ENCODE peak calls at places on chromosome 14, in seven cellular contexts. One of them, this sample, is unnamed.

GRCh38 chr14:34222867-34223266 is 239.2 kb downstream of the SPTSSA start:
- DNase-seq in KG1: no peak
- DNase-seq in activated T-helper 1 cell treated with Interleukin-2 at 50 U/mL for 16 hours: no peak
- DNase-seq in endodermal cell: no peak
- DNase-seq in stomach: no peak
- DNase-seq in activated naive CD4-positive, alpha-beta T cell: no peak
- DNase-seq in stimulated activated CD4-positive, alpha-beta T cell treated with anti-CD3 and anti-CD28 coated beads, TNF-alpha, amount 100 ng/mL, for 24 hours: no peak
- DNase-seq in this sample: no peak

GRCh38 chr14:71472281-71472960 is 459.8 kb upstream of the RGS6 start:
- DNase-seq in KG1: no peak
- DNase-seq in activated T-helper 1 cell treated with Interleukin-2 at 50 U/mL for 16 hours: no peak
- DNase-seq in endodermal cell: no peak
- DNase-seq in stomach: no peak
- DNase-seq in activated naive CD4-positive, alpha-beta T cell: no peak
- DNase-seq in stimulated activated CD4-positive, alpha-beta T cell treated with anti-CD3 and anti-CD28 coated beads, TNF-alpha, amount 100 ng/mL, for 24 hours: no peak
- DNase-seq in this sample: no peak

GRCh38 chr14:68688872-68689371 is 103.9 kb downstream of the ZFP36L1 start:
- DNase-seq in KG1: no peak
- DNase-seq in activated T-helper 1 cell treated with Interleukin-2 at 50 U/mL for 16 hours: no peak
- DNase-seq in endodermal cell: no peak
- DNase-seq in stomach: no peak
- DNase-seq in activated naive CD4-positive, alpha-beta T cell: no peak
- DNase-seq in stimulated activated CD4-positive, alpha-beta T cell treated with anti-CD3 and anti-CD28 coated beads, TNF-alpha, amount 100 ng/mL, for 24 hours: no peak
- DNase-seq in this sample: peak; percentile 79

GRCh38 chr14:104371031-104371430 is 208.5 kb upstream of the C14orf180 start:
- DNase-seq in KG1: no peak
- DNase-seq in activated T-helper 1 cell treated with Interleukin-2 at 50 U/mL for 16 hours: no peak
- DNase-seq in endodermal cell: no peak
- DNase-seq in stomach: no peak
- DNase-seq in activated naive CD4-positive, alpha-beta T cell: no peak
- DNase-seq in stimulated activated CD4-positive, alpha-beta T cell treated with anti-CD3 and anti-CD28 coated beads, TNF-alpha, amount 100 ng/mL, for 24 hours: no peak
- DNase-seq in this sample: no peak

GRCh38 chr14:38150075-38150474 is 57.6 kb upstream of the SSTR1 start:
- DNase-seq in KG1: no peak
- DNase-seq in activated T-helper 1 cell treated with Interleukin-2 at 50 U/mL for 16 hours: no peak
- DNase-seq in endodermal cell: no peak
- DNase-seq in stomach: no peak
- DNase-seq in activated naive CD4-positive, alpha-beta T cell: no peak
- DNase-seq in stimulated activated CD4-positive, alpha-beta T cell treated with anti-CD3 and anti-CD28 coated beads, TNF-alpha, amount 100 ng/mL, for 24 hours: no peak
- DNase-seq in this sample: no peak

GRCh38 chr14:54502602-54503001 is 7.1 kb upstream of the CGRRF1 start:
- DNase-seq in KG1: no peak
- DNase-seq in activated T-helper 1 cell treated with Interleukin-2 at 50 U/mL for 16 hours: no peak
- DNase-seq in endodermal cell: no peak
- DNase-seq in stomach: no peak
- DNase-seq in activated naive CD4-positive, alpha-beta T cell: no peak
- DNase-seq in stimulated activated CD4-positive, alpha-beta T cell treated with anti-CD3 and anti-CD28 coated beads, TNF-alpha, amount 100 ng/mL, for 24 hours: no peak
- DNase-seq in this sample: no peak

GRCh38 chr14:22163051-22163450 is 426.0 kb downstream of the DAD1 start:
- DNase-seq in KG1: peak; percentile 4
- DNase-seq in activated T-helper 1 cell treated with Interleukin-2 at 50 U/mL for 16 hours: no peak
- DNase-seq in endodermal cell: no peak
- DNase-seq in stomach: no peak
- DNase-seq in activated naive CD4-positive, alpha-beta T cell: no peak
- DNase-seq in stimulated activated CD4-positive, alpha-beta T cell treated with anti-CD3 and anti-CD28 coated beads, TNF-alpha, amount 100 ng/mL, for 24 hours: no peak
- DNase-seq in this sample: no peak

GRCh38 chr14:77109656-77110055 is 11.6 kb downstream of the CIPC start:
- DNase-seq in KG1: no peak
- DNase-seq in activated T-helper 1 cell treated with Interleukin-2 at 50 U/mL for 16 hours: no peak
- DNase-seq in endodermal cell: no peak
- DNase-seq in stomach: no peak
- DNase-seq in activated naive CD4-positive, alpha-beta T cell: no peak
- DNase-seq in stimulated activated CD4-positive, alpha-beta T cell treated with anti-CD3 and anti-CD28 coated beads, TNF-alpha, amount 100 ng/mL, for 24 hours: no peak
- DNase-seq in this sample: no peak

GRCh38 chr14:100419856-100420255 is 96.7 kb downstream of the SLC25A47 start:
- DNase-seq in KG1: no peak
- DNase-seq in activated T-helper 1 cell treated with Interleukin-2 at 50 U/mL for 16 hours: no peak
- DNase-seq in endodermal cell: peak; percentile 73
- DNase-seq in stomach: no peak
- DNase-seq in activated naive CD4-positive, alpha-beta T cell: no peak
- DNase-seq in stimulated activated CD4-positive, alpha-beta T cell treated with anti-CD3 and anti-CD28 coated beads, TNF-alpha, amount 100 ng/mL, for 24 hours: no peak
- DNase-seq in this sample: no peak

GRCh38 chr14:80638620-80639215 is 302.8 kb downstream of the CEP128 start:
- DNase-seq in KG1: no peak
- DNase-seq in activated T-helper 1 cell treated with Interleukin-2 at 50 U/mL for 16 hours: no peak
- DNase-seq in endodermal cell: no peak
- DNase-seq in stomach: no peak
- DNase-seq in activated naive CD4-positive, alpha-beta T cell: no peak
- DNase-seq in stimulated activated CD4-positive, alpha-beta T cell treated with anti-CD3 and anti-CD28 coated beads, TNF-alpha, amount 100 ng/mL, for 24 hours: no peak
- DNase-seq in this sample: no peak

GRCh38 chr14:102171173-102172020 is 31.7 kb downstream of the WDR20 start:
- DNase-seq in KG1: no peak
- DNase-seq in activated T-helper 1 cell treated with Interleukin-2 at 50 U/mL for 16 hours: no peak
- DNase-seq in endodermal cell: peak; percentile 33
- DNase-seq in stomach: no peak
- DNase-seq in activated naive CD4-positive, alpha-beta T cell: no peak
- DNase-seq in stimulated activated CD4-positive, alpha-beta T cell treated with anti-CD3 and anti-CD28 coated beads, TNF-alpha, amount 100 ng/mL, for 24 hours: no peak
- DNase-seq in this sample: no peak

GRCh38 chr14:64983439-64984310 is 3.0 kb upstream of the FNTB start:
- DNase-seq in KG1: peak; percentile 39
- DNase-seq in activated T-helper 1 cell treated with Interleukin-2 at 50 U/mL for 16 hours: no peak
- DNase-seq in endodermal cell: no peak
- DNase-seq in stomach: peak; percentile 42
- DNase-seq in activated naive CD4-positive, alpha-beta T cell: peak; percentile 11
- DNase-seq in stimulated activated CD4-positive, alpha-beta T cell treated with anti-CD3 and anti-CD28 coated beads, TNF-alpha, amount 100 ng/mL, for 24 hours: peak; percentile 16
- DNase-seq in this sample: no peak

GRCh38 chr14:53542692-53543091 is 389.6 kb upstream of the DDHD1 start:
- DNase-seq in KG1: no peak
- DNase-seq in activated T-helper 1 cell treated with Interleukin-2 at 50 U/mL for 16 hours: no peak
- DNase-seq in endodermal cell: no peak
- DNase-seq in stomach: no peak
- DNase-seq in activated naive CD4-positive, alpha-beta T cell: no peak
- DNase-seq in stimulated activated CD4-positive, alpha-beta T cell treated with anti-CD3 and anti-CD28 coated beads, TNF-alpha, amount 100 ng/mL, for 24 hours: no peak
- DNase-seq in this sample: no peak

GRCh38 chr14:96042218-96042930 is 3.2 kb downstream of the C14orf132 start:
- DNase-seq in KG1: no peak
- DNase-seq in activated T-helper 1 cell treated with Interleukin-2 at 50 U/mL for 16 hours: no peak
- DNase-seq in endodermal cell: no peak
- DNase-seq in stomach: no peak
- DNase-seq in activated naive CD4-positive, alpha-beta T cell: no peak
- DNase-seq in stimulated activated CD4-positive, alpha-beta T cell treated with anti-CD3 and anti-CD28 coated beads, TNF-alpha, amount 100 ng/mL, for 24 hours: no peak
- DNase-seq in this sample: peak; percentile 46

GRCh38 chr14:31256534-31257243 is 49.1 kb upstream of the HECTD1 start:
- DNase-seq in KG1: no peak
- DNase-seq in activated T-helper 1 cell treated with Interleukin-2 at 50 U/mL for 16 hours: no peak
- DNase-seq in endodermal cell: no peak
- DNase-seq in stomach: no peak
- DNase-seq in activated naive CD4-positive, alpha-beta T cell: no peak
- DNase-seq in stimulated activated CD4-positive, alpha-beta T cell treated with anti-CD3 and anti-CD28 coated beads, TNF-alpha, amount 100 ng/mL, for 24 hours: no peak
- DNase-seq in this sample: no peak

GRCh38 chr14:93949511-93950075 is 22.4 kb downstream of the FAM181A start:
- DNase-seq in KG1: no peak
- DNase-seq in activated T-helper 1 cell treated with Interleukin-2 at 50 U/mL for 16 hours: no peak
- DNase-seq in endodermal cell: no peak
- DNase-seq in stomach: no peak
- DNase-seq in activated naive CD4-positive, alpha-beta T cell: no peak
- DNase-seq in stimulated activated CD4-positive, alpha-beta T cell treated with anti-CD3 and anti-CD28 coated beads, TNF-alpha, amount 100 ng/mL, for 24 hours: no peak
- DNase-seq in this sample: no peak

This sample was measured in islet precursor cell.